ENCODE peak calls at places on chromosome 18, in four cellular contexts. One of them, this sample, is unnamed.
A peak's percentile ranks its signal among the peaks of the same experiment; 100 is the strongest.

GRCh38 chr18:9673296-9674251 is 34.5 kb upstream of the RAB31 start:
- DNase-seq in K562: peak; percentile 55
- DNase-seq in HepG2: peak; percentile 86
- DNase-seq in GM12878: peak; percentile 99
- DNase-seq in this sample: peak; percentile 97

GRCh38 chr18:49849331-49850217 is 36.2 kb upstream of the ACAA2 start:
- DNase-seq in K562: peak; percentile 24
- DNase-seq in HepG2: peak; percentile 42
- DNase-seq in GM12878: no peak
- DNase-seq in this sample: peak; percentile 92

GRCh38 chr18:63617049-63617995 is 26.7 kb downstream of the SERPINB4 start:
- DNase-seq in K562: no peak
- DNase-seq in HepG2: no peak
- DNase-seq in GM12878: no peak
- DNase-seq in this sample: no peak

GRCh38 chr18:73088445-73088844 is 220.7 kb upstream of the NETO1 start:
- DNase-seq in K562: no peak
- DNase-seq in HepG2: no peak
- DNase-seq in GM12878: no peak
- DNase-seq in this sample: no peak

GRCh38 chr18:48009116-48009825 is 78.8 kb upstream of the SMAD2 start:
- DNase-seq in K562: no peak
- DNase-seq in HepG2: no peak
- DNase-seq in GM12878: no peak
- DNase-seq in this sample: no peak

GRCh38 chr18:77560334-77560970 is 310.8 kb downstream of the GALR1 start:
- DNase-seq in K562: no peak
- DNase-seq in HepG2: no peak
- DNase-seq in GM12878: no peak
- DNase-seq in this sample: peak; percentile 48

GRCh38 chr18:35605686-35606417 is 24.3 kb downstream of the GALNT1 start:
- DNase-seq in K562: no peak
- DNase-seq in HepG2: no peak
- DNase-seq in GM12878: no peak
- DNase-seq in this sample: no peak

GRCh38 chr18:67483237-67483636 is 33.3 kb downstream of the DSEL start:
- DNase-seq in K562: no peak
- DNase-seq in HepG2: no peak
- DNase-seq in GM12878: no peak
- DNase-seq in this sample: no peak

GRCh38 chr18:77054288-77054605 is 78.3 kb downstream of the MBP start:
- DNase-seq in K562: no peak
- DNase-seq in HepG2: no peak
- DNase-seq in GM12878: no peak
- DNase-seq in this sample: no peak

GRCh38 chr18:35182151-35182550 is 58.7 kb upstream of the ZNF397 start:
- DNase-seq in K562: no peak
- DNase-seq in HepG2: no peak
- DNase-seq in GM12878: no peak
- DNase-seq in this sample: no peak

GRCh38 chr18:32091724-32092421 is at the start of gene RNF138:
- DNase-seq in K562: peak; percentile 89
- DNase-seq in HepG2: peak; percentile 59
- DNase-seq in GM12878: peak; percentile 42
- DNase-seq in this sample: peak; percentile 71

GRCh38 chr18:48898521-48898920 is 52.2 kb downstream of the SMAD7 start:
- DNase-seq in K562: no peak
- DNase-seq in HepG2: no peak
- DNase-seq in GM12878: no peak
- DNase-seq in this sample: no peak

GRCh38 chr18:48342588-48342987 is 66.6 kb downstream of the ZBTB7C start:
- DNase-seq in K562: no peak
- DNase-seq in HepG2: no peak
- DNase-seq in GM12878: no peak
- DNase-seq in this sample: no peak

GRCh38 chr18:47260924-47261701 is 9.7 kb upstream of the SKOR2 start:
- DNase-seq in K562: no peak
- DNase-seq in HepG2: no peak
- DNase-seq in GM12878: no peak
- DNase-seq in this sample: no peak

GRCh38 chr18:59328683-59329082 is 10.2 kb upstream of the CPLX4 start:
- DNase-seq in K562: no peak
- DNase-seq in HepG2: no peak
- DNase-seq in GM12878: no peak
- DNase-seq in this sample: no peak

GRCh38 chr18:74951165-74951760 is 257.7 kb downstream of the PTGR3 start:
- DNase-seq in K562: no peak
- DNase-seq in HepG2: peak; percentile 32
- DNase-seq in GM12878: peak; percentile 59
- DNase-seq in this sample: peak; percentile 69

GRCh38 chr18:23585897-23586248 is 433 bp downstream of the NPC1 start:
- DNase-seq in K562: no peak
- DNase-seq in HepG2: no peak
- DNase-seq in GM12878: no peak
- DNase-seq in this sample: no peak

GRCh38 chr18:59725177-59725576 is 28.0 kb upstream of the CCBE1 start:
- DNase-seq in K562: no peak
- DNase-seq in HepG2: no peak
- DNase-seq in GM12878: no peak
- DNase-seq in this sample: no peak

GRCh38 chr18:11163668-11164067 is 14.3 kb upstream of the PIEZO2 start:
- DNase-seq in K562: peak; percentile 30
- DNase-seq in HepG2: no peak
- DNase-seq in GM12878: no peak
- DNase-seq in this sample: peak; percentile 36

GRCh38 chr18:48786621-48787522 is 163.9 kb downstream of the SMAD7 start:
- DNase-seq in K562: no peak
- DNase-seq in HepG2: no peak
- DNase-seq in GM12878: no peak
- DNase-seq in this sample: no peak

GRCh38 chr18:37274309-37274987 is 291.1 kb downstream of the CELF4 start:
- DNase-seq in K562: no peak
- DNase-seq in HepG2: no peak
- DNase-seq in GM12878: no peak
- DNase-seq in this sample: no peak

GRCh38 chr18:37277753-37278152 is 287.8 kb downstream of the CELF4 start:
- DNase-seq in K562: no peak
- DNase-seq in HepG2: no peak
- DNase-seq in GM12878: no peak
- DNase-seq in this sample: no peak

GRCh38 chr18:37272841-37273240 is 292.8 kb downstream of the CELF4 start:
- DNase-seq in K562: no peak
- DNase-seq in HepG2: no peak
- DNase-seq in GM12878: no peak
- DNase-seq in this sample: no peak

GRCh38 chr18:37274988-37275590 is 290.5 kb downstream of the CELF4 start:
- DNase-seq in K562: no peak
- DNase-seq in HepG2: no peak
- DNase-seq in GM12878: no peak
- DNase-seq in this sample: no peak

GRCh38 chr18:37276111-37276510 is 289.5 kb downstream of the CELF4 start:
- DNase-seq in K562: no peak
- DNase-seq in HepG2: no peak
- DNase-seq in GM12878: no peak
- DNase-seq in this sample: no peak
- TF ChIP-seq EP300 in K562: no peak
- TF ChIP-seq EP300 in HepG2: no peak
- TF ChIP-seq EP300 in GM12878: no peak
- TF ChIP-seq EP300 in this sample: no peak

GRCh38 chr18:55513199-55513598 is 74.8 kb downstream of the TCF4 start:
- DNase-seq in K562: no peak
- DNase-seq in HepG2: no peak
- DNase-seq in GM12878: no peak
- DNase-seq in this sample: no peak

GRCh38 chr18:55508637-55509036 is 79.4 kb downstream of the TCF4 start:
- DNase-seq in K562: no peak
- DNase-seq in HepG2: no peak
- DNase-seq in GM12878: no peak
- DNase-seq in this sample: no peak

GRCh38 chr18:55509631-55510372 is 78.2 kb downstream of the TCF4 start:
- DNase-seq in K562: peak; percentile 10
- DNase-seq in HepG2: no peak
- DNase-seq in GM12878: peak; percentile 17
- DNase-seq in this sample: no peak

GRCh38 chr18:55511277-55511676 is 76.7 kb downstream of the TCF4 start:
- DNase-seq in K562: no peak
- DNase-seq in HepG2: no peak
- DNase-seq in GM12878: no peak
- DNase-seq in this sample: no peak

GRCh38 chr18:55510809-55511208 is 77.2 kb downstream of the TCF4 start:
- DNase-seq in K562: no peak
- DNase-seq in HepG2: no peak
- DNase-seq in GM12878: no peak
- DNase-seq in this sample: no peak
- TF ChIP-seq RAD21 in K562: no peak
- TF ChIP-seq RAD21 in HepG2: no peak
- TF ChIP-seq RAD21 in GM12878: no peak
- TF ChIP-seq RAD21 in this sample: no peak

DNA sequence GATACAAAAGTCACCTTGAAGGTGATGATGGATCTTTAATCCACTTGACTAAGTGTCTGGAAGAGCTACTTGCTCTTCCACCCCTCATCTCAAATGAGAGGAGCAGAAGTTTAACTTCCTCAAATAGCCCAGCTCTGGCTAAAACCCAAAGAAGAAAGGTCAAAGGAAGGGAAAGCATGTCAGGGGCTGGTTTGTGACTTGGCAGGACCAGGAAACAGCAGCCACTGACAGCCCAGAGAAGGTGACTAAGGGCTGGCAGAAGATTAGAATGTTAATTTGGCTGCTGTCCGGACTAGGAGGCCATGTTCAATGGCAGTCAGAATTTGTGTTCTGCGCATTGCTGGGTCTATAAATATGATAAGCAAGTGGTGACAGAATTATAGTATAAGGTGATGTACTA is 386.2 kb downstream of the SETBP1 start:
- DNase-seq in K562: peak; percentile 18
- DNase-seq in HepG2: no peak
- DNase-seq in GM12878: peak; percentile 2
- DNase-seq in this sample: no peak
- TF ChIP-seq POLR2AphosphoS2 in K562: no peak
- TF ChIP-seq POLR2AphosphoS2 in HepG2: no peak
- TF ChIP-seq POLR2AphosphoS2 in GM12878: no peak
- TF ChIP-seq POLR2AphosphoS2 in this sample: no peak

GRCh38 chr18:70382992-70383717 is 94.3 kb downstream of the SOCS6 start:
- DNase-seq in K562: no peak
- DNase-seq in HepG2: no peak
- DNase-seq in GM12878: no peak
- DNase-seq in this sample: no peak

GRCh38 chr18:70386582-70386981 is 97.7 kb downstream of the SOCS6 start:
- DNase-seq in K562: no peak
- DNase-seq in HepG2: no peak
- DNase-seq in GM12878: no peak
- DNase-seq in this sample: no peak

GRCh38 chr18:70382032-70382431 is 93.2 kb downstream of the SOCS6 start:
- DNase-seq in K562: no peak
- DNase-seq in HepG2: no peak
- DNase-seq in GM12878: no peak
- DNase-seq in this sample: no peak

GRCh38 chr18:70385474-70385873 is 96.6 kb downstream of the SOCS6 start:
- DNase-seq in K562: peak; percentile 32
- DNase-seq in HepG2: peak; percentile 40
- DNase-seq in GM12878: no peak
- DNase-seq in this sample: no peak

DNA sequence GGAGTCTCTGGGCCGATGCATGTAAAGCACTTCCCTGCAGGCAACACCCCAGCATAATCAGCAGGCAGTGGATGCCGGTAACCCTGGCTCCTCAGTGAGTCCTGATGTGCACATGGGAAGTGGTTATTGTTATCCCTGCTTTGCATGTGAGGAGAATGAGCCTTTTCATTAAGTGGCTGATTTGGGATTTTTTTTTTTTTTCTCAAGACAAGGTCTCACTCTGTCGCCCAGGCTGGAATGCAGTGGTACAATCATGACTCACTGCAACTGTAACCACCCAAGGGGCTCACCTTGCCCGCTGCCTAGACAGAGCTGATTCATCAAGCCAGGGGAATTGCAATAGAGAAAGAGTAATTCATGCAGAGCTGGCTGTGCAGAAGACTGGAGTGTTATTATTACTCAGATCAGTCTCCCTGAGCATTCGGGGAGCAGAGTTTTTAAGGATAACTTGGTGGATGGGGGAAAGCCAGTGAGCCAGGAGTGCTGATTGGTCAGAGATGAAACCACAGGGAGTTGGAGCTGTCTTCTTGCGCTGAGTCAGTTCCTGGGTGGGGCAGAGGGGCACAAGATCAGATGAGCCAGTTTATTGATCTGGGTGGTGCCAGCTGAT is 95.4 kb downstream of the SOCS6 start:
- DNase-seq in K562: no peak
- DNase-seq in HepG2: peak; percentile 72
- DNase-seq in GM12878: no peak
- DNase-seq in this sample: peak; percentile 31
- TF ChIP-seq EP300 in K562: no peak
- TF ChIP-seq EP300 in HepG2: no peak
- TF ChIP-seq EP300 in GM12878: no peak
- TF ChIP-seq EP300 in this sample: peak; percentile 34

DNA sequence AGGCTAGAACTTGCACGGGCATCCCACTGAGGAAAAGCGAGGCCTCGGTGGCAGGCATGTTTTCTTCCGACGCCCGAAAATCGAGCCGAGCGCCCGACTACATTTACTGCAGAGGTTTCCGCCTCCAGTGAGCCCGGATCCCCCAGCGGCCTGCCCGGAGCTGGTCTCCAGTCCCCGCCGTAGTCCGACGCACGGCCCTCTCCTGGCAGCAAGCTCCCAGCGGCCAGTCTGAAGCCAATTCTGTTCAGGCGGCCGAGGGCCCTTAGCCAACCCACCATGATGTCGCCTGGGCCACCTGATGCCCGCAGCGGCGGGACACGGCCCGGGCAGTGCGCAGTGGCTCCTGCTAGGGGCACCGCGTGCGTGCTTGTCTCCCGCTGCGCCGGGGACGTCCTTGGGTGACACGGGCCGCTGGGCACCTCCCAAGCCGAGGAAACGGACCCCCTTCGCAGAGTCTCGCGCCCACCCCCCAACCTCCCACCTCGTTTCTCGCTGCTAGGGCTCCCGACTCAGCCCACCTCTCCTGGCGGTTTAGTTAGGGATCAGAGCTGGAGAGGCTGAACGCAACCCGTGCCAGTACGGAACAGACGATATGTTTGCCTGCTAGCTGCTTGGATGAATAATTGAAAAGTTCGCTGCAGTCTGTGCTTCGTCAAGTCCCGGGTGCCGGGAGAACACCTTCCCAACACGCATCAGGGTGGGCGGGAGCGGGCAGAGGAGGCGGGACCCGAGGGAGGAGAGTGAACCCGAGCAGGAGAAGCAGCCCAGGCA is 5.3 kb downstream of the ONECUT2 start:
- DNase-seq in K562: no peak
- DNase-seq in HepG2: no peak
- DNase-seq in GM12878: no peak
- DNase-seq in this sample: no peak
- TF ChIP-seq RAD21 in K562: no peak
- TF ChIP-seq RAD21 in HepG2: no peak
- TF ChIP-seq RAD21 in GM12878: no peak
- TF ChIP-seq RAD21 in this sample: no peak

This sample was measured in A549.